ENCODE peak calls at places on chromosomes 12 and 14, in eight cellular contexts. T, X, W, I, C, G, U and O are unnamed samples.

GRCh38 chr14:24688030-24688658 is 54.2 kb upstream of the GZMB start:
- DNase-seq in T (no peak), X (no peak), W (no peak), I (no peak), C (no peak), G (no peak), U (no peak), O (no peak)

GRCh38 chr14:52318829-52319604 is 4.9 kb downstream of the PTGER2 start:
- DNase-seq in T (peak; percentile 58), X (no peak), W (no peak), I (no peak), C (no peak), G (no peak), U (no peak), O (no peak)

GRCh38 chr12:19410211-19410610 is 29.1 kb upstream of the AEBP2 start:
- DNase-seq in T (no peak), X (no peak), W (no peak), I (no peak), C (no peak), G (no peak), U (no peak), O (no peak)

GRCh38 chr12:87227157-87227556 is 802.0 kb downstream of the C12orf50 start:
- DNase-seq in T (no peak), X (no peak), W (no peak), I (no peak), C (no peak), G (no peak), U (no peak), O (no peak)

GRCh38 chr12:114935658-114936057 is 251.7 kb upstream of the TBX3 start:
- DNase-seq in T (peak; percentile 28), X (no peak), W (no peak), I (no peak), C (peak; percentile 9), G (no peak), U (no peak), O (no peak)

GRCh38 chr12:102728506-102729242 is 188.4 kb downstream of the PAH start:
- DNase-seq in T (no peak), X (no peak), W (no peak), I (no peak), C (no peak), G (no peak), U (no peak), O (no peak)

GRCh38 chr12:67748761-67749075 is 100.2 kb downstream of the DYRK2 start:
- DNase-seq in T (peak; percentile 39), X (no peak), W (no peak), I (no peak), C (peak; percentile 36), G (no peak), U (no peak), O (no peak)

GRCh38 chr12:70365648-70366518 is at the start of gene KCNMB4:
- DNase-seq in T (no peak), X (peak; percentile 81), W (peak; percentile 76), I (peak; percentile 79), C (peak; percentile 70), G (no peak), U (peak; percentile 73), O (peak; percentile 36)

GRCh38 chr12:123141615-123142517 is 9.0 kb downstream of the PITPNM2 start:
- DNase-seq in T (peak; percentile 82), X (no peak), W (no peak), I (peak; percentile 64), C (peak; percentile 65), G (no peak), U (no peak), O (peak; percentile 87)

GRCh38 chr12:62865860-62866407 is 69.0 kb downstream of the PPM1H start:
- DNase-seq in T (no peak), X (no peak), W (no peak), I (no peak), C (peak; percentile 58), G (no peak), U (no peak), O (no peak)

GRCh38 chr14:38238332-38238731 is 17.6 kb downstream of the CLEC14A start:
- DNase-seq in T (peak; percentile 44), X (no peak), W (no peak), I (no peak), C (no peak), G (no peak), U (no peak), O (no peak)

GRCh38 chr14:96204151-96205058 is at the start of gene BDKRB2:
- DNase-seq in T (peak; percentile 82), X (no peak), W (peak; percentile 83), I (peak; percentile 70), C (peak; percentile 89), G (no peak), U (no peak), O (peak; percentile 54)

GRCh38 chr12:89179983-89180382 is 172.3 kb downstream of the DUSP6 start:
- DNase-seq in T (peak; percentile 99), X (no peak), W (no peak), I (no peak), C (no peak), G (no peak), U (no peak), O (no peak)

GRCh38 chr12:23523339-23523738 is 426.1 kb downstream of the SOX5 start:
- DNase-seq in T (no peak), X (no peak), W (no peak), I (no peak), C (peak; percentile 25), G (no peak), U (no peak), O (no peak)

GRCh38 chr14:86946446-86946845 is 1046.5 kb downstream of the GALC start:
- DNase-seq in T (no peak), X (no peak), W (no peak), I (no peak), C (no peak), G (no peak), U (no peak), O (no peak)

GRCh38 chr12:32522322-32523221 is 123.2 kb downstream of the FGD4 start:
- DNase-seq in T (no peak), X (no peak), W (no peak), I (no peak), C (no peak), G (no peak), U (no peak), O (no peak)

GRCh38 chr12:44389038-44389437 is 487.1 kb downstream of the NELL2 start:
- DNase-seq in T (no peak), X (no peak), W (no peak), I (no peak), C (no peak), G (no peak), U (no peak), O (no peak)

GRCh38 chr12:63294327-63294632 is 143.3 kb upstream of the AVPR1A start:
- DNase-seq in T (peak; percentile 67), X (no peak), W (no peak), I (no peak), C (peak; percentile 66), G (no peak), U (no peak), O (peak; percentile 76)

GRCh38 chr14:57382283-57382682 is 8.1 kb upstream of the NAA30 start:
- DNase-seq in T (peak; percentile 96), X (no peak), W (no peak), I (no peak), C (peak; percentile 70), G (no peak), U (no peak), O (peak; percentile 42)

GRCh38 chr14:32932921-32933622 is 5.6 kb upstream of the NPAS3 start:
- DNase-seq in T (no peak), X (no peak), W (no peak), I (peak; percentile 58), C (no peak), G (no peak), U (no peak), O (no peak)

GRCh38 chr12:39401459-39401858 is 41.5 kb downstream of the KIF21A start:
- DNase-seq in T (peak; percentile 68), X (no peak), W (no peak), I (no peak), C (no peak), G (no peak), U (no peak), O (no peak)

GRCh38 chr14:105411017-105411941 is 8.3 kb upstream of the MTA1 start:
- DNase-seq in T (peak; percentile 17), X (no peak), W (peak; percentile 52), I (no peak), C (peak; percentile 71), G (no peak), U (no peak), O (no peak)

GRCh38 chr12:10293151-10293550 is 14.5 kb upstream of the KLRD1 start:
- DNase-seq in T (no peak), X (no peak), W (no peak), I (no peak), C (no peak), G (no peak), U (no peak), O (no peak)

GRCh38 chr14:96191355-96191754 is 13.3 kb upstream of the BDKRB2 start:
- DNase-seq in T (no peak), X (no peak), W (no peak), I (no peak), C (no peak), G (no peak), U (no peak), O (no peak)